ENCODE peak calls at places on chromosomes 4 and X, in four cellular contexts. I is activated CD8-positive, alpha-beta memory T cell treated with anti-CD3 and anti-CD28 coated beads, Interleukin-2, amount 50 U/mL, for 4 hours; M is HCT116; R is PC-3. Q is an unnamed sample.

GRCh38 chr4:180335571-180335970 is 1907.6 kb upstream of the TENM3 start:
- DNase-seq in R (no peak), I (no peak), M (no peak), Q (no peak)

GRCh38 chrX:71911023-71911730 is 532 bp downstream of the NHSL2 start:
- DNase-seq in M (no peak), I (peak), R (no peak), Q (no peak)

GRCh38 chr4:163492951-163493504 is 1.5 kb upstream of the TMA16 start:
- DNase-seq in I (no peak), R (peak), M (peak), Q (no peak)

GRCh38 chr4:53186714-53187358 is 179.0 kb downstream of the SCFD2 start:
- DNase-seq in M (no peak), R (no peak), I (no peak), Q (no peak)

GRCh38 chr4:186651181-186651603 is 72.5 kb downstream of the FAT1 start:
- DNase-seq in M (no peak), I (no peak), R (no peak), Q (no peak)

GRCh38 chr4:168630445-168631187 is 133.8 kb downstream of the PALLD start:
- DNase-seq in I (no peak), R (peak), M (no peak), Q (peak)

GRCh38 chr4:82785248-82786003 is 13.2 kb downstream of the SCD5 start:
- DNase-seq in R (peak), M (peak), I (no peak), Q (peak)

GRCh38 chrX:125291124-125291523 is 28.5 kb upstream of the TEX13C start:
- DNase-seq in M (no peak), R (peak), I (no peak), Q (no peak)

GRCh38 chr4:110821186-110821585 is 198.3 kb upstream of the PITX2 start:
- DNase-seq in M (no peak), I (no peak), R (no peak), Q (no peak)

Q was measured in astrocyte of the cerebellum.